ENCODE peak calls at places on chromosome 20, in ten cellular contexts. One of them, this sample, is unnamed. For H3K4me1, the result is how much of the 10 kb centered on the place peaks cover.

GRCh38 chr20:10665027-10665561 is 8.7 kb downstream of the JAG1 start:
- DNase-seq in ascending aorta: no peak
- DNase-seq in uterus: no peak
- DNase-seq in ovary: no peak
- DNase-seq in A549: no peak
- DNase-seq in mucosa of descending colon: no peak
- DNase-seq in left ventricle myocardium inferior: no peak
- DNase-seq in OCI-LY7: no peak
- DNase-seq in cardiac muscle cell: no peak
- DNase-seq in left lung: no peak
- DNase-seq in this sample: peak

GRCh38 chr20:61387204-61387958 is 135.3 kb downstream of the CDH4 start:
- DNase-seq in ascending aorta: no peak
- DNase-seq in left ventricle myocardium inferior: no peak
- DNase-seq in ovary: no peak
- DNase-seq in A549: peak
- DNase-seq in left lung: no peak
- DNase-seq in uterus: no peak
- DNase-seq in mucosa of descending colon: no peak
- DNase-seq in OCI-LY7: no peak
- DNase-seq in cardiac muscle cell: peak
- DNase-seq in this sample: peak

GRCh38 chr20:58179083-58179431 is 49.4 kb downstream of the ANKRD60 start:
- DNase-seq in A549: no peak
- DNase-seq in ascending aorta: no peak
- DNase-seq in uterus: no peak
- DNase-seq in left ventricle myocardium inferior: no peak
- DNase-seq in ovary: no peak
- DNase-seq in cardiac muscle cell: no peak
- DNase-seq in OCI-LY7: no peak
- DNase-seq in mucosa of descending colon: no peak
- DNase-seq in left lung: no peak
- DNase-seq in this sample: no peak

GRCh38 chr20:20820780-20821495 is 108.5 kb upstream of the RALGAPA2 start:
- DNase-seq in cardiac muscle cell: no peak
- DNase-seq in ovary: no peak
- DNase-seq in uterus: no peak
- DNase-seq in A549: no peak
- DNase-seq in mucosa of descending colon: no peak
- DNase-seq in left ventricle myocardium inferior: no peak
- DNase-seq in left lung: no peak
- DNase-seq in ascending aorta: no peak
- DNase-seq in OCI-LY7: no peak
- DNase-seq in this sample: no peak

GRCh38 chr20:3751664-3752385 is 15.7 kb downstream of the ADISSP start:
- DNase-seq in cardiac muscle cell: no peak
- DNase-seq in left lung: peak
- DNase-seq in A549: peak
- DNase-seq in ascending aorta: peak
- DNase-seq in left ventricle myocardium inferior: peak
- DNase-seq in ovary: no peak
- DNase-seq in uterus: no peak
- DNase-seq in mucosa of descending colon: peak
- DNase-seq in OCI-LY7: no peak
- DNase-seq in this sample: no peak

GRCh38 chr20:33229843-33230242 is 6.0 kb upstream of the BPIFA1 start:
- DNase-seq in left ventricle myocardium inferior: no peak
- DNase-seq in mucosa of descending colon: no peak
- DNase-seq in ovary: no peak
- DNase-seq in left lung: no peak
- DNase-seq in ascending aorta: no peak
- DNase-seq in uterus: no peak
- DNase-seq in A549: no peak
- DNase-seq in OCI-LY7: no peak
- DNase-seq in cardiac muscle cell: no peak
- DNase-seq in this sample: no peak

GRCh38 chr20:61582196-61582923 is 330.3 kb downstream of the CDH4 start:
- DNase-seq in uterus: no peak
- DNase-seq in left lung: no peak
- DNase-seq in left ventricle myocardium inferior: no peak
- DNase-seq in ascending aorta: no peak
- DNase-seq in mucosa of descending colon: peak
- DNase-seq in ovary: no peak
- DNase-seq in A549: no peak
- DNase-seq in cardiac muscle cell: no peak
- DNase-seq in OCI-LY7: no peak
- DNase-seq in this sample: no peak

GRCh38 chr20:45969712-45970634 is 2.0 kb downstream of the ZNF335 start:
- DNase-seq in left ventricle myocardium inferior: no peak
- DNase-seq in A549: peak
- DNase-seq in OCI-LY7: peak
- DNase-seq in ovary: peak
- DNase-seq in mucosa of descending colon: no peak
- DNase-seq in uterus: no peak
- DNase-seq in ascending aorta: peak
- DNase-seq in left lung: no peak
- DNase-seq in cardiac muscle cell: peak
- DNase-seq in this sample: peak

GRCh38 chr20:22511943-22512910 is 72.1 kb downstream of the FOXA2 start:
- DNase-seq in uterus: no peak
- DNase-seq in left ventricle myocardium inferior: no peak
- DNase-seq in mucosa of descending colon: peak
- DNase-seq in A549: peak
- DNase-seq in ovary: no peak
- DNase-seq in cardiac muscle cell: peak
- DNase-seq in OCI-LY7: no peak
- DNase-seq in left lung: peak
- DNase-seq in ascending aorta: no peak
- DNase-seq in this sample: peak

GRCh38 chr20:1370548-1371110 is 22.2 kb downstream of the FKBP1A start:
- DNase-seq in OCI-LY7: no peak
- DNase-seq in ovary: no peak
- DNase-seq in left ventricle myocardium inferior: no peak
- DNase-seq in cardiac muscle cell: peak
- DNase-seq in A549: no peak
- DNase-seq in mucosa of descending colon: no peak
- DNase-seq in ascending aorta: no peak
- DNase-seq in uterus: no peak
- DNase-seq in left lung: no peak
- DNase-seq in this sample: no peak

GRCh38 chr20:8424986-8425385 is 292.9 kb downstream of the PLCB1 start:
- DNase-seq in A549: no peak
- DNase-seq in cardiac muscle cell: no peak
- DNase-seq in left ventricle myocardium inferior: no peak
- DNase-seq in ascending aorta: no peak
- DNase-seq in OCI-LY7: no peak
- DNase-seq in uterus: no peak
- DNase-seq in left lung: no peak
- DNase-seq in mucosa of descending colon: no peak
- DNase-seq in ovary: no peak
- DNase-seq in this sample: no peak

DNA sequence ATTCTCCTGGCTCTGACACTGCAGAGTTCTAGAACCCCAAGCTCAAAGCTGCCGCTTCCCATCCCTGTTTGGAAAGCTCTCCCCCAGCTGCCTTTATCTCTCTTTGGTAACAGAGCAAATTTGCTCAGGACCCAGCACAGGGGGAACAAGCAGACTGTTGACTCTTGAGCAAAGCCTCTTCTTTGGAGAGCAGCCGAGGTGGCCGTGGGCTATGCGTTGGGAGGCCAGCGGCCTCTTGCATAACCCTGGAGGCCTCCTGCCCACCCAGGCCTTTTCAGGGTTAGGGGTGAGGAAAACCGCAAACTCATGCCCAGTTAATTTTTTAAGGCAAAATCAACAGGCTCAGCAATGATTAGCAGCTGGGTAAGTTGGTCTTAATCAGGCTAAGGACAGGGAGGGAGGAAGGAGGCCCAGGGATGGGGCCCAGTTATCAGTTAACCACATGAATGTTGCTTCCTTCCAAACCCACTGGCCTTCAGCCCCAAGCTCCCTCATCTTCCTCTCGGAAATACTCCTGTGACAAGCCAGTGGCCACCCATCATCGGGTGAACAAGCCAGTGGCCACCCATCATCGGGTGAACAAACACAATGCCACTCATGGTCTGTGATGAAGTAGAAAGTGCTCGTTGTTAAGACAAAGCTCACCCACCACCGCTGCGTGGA is 39.2 kb downstream of the HNF4A start:
- DNase-seq in A549: peak
- DNase-seq in ovary: peak
- DNase-seq in mucosa of descending colon: no peak
- DNase-seq in left ventricle myocardium inferior: no peak
- DNase-seq in uterus: no peak
- DNase-seq in ascending aorta: no peak
- DNase-seq in cardiac muscle cell: peak
- DNase-seq in left lung: no peak
- DNase-seq in OCI-LY7: no peak
- DNase-seq in this sample: no peak
- H3K4me1 ChIP-seq in A549: half or more
- H3K4me1 ChIP-seq in ovary: under half
- H3K4me1 ChIP-seq in mucosa of descending colon: under half
- H3K4me1 ChIP-seq in left ventricle myocardium inferior: under half
- H3K4me1 ChIP-seq in uterus: under half
- H3K4me1 ChIP-seq in ascending aorta: under half
- H3K4me1 ChIP-seq in cardiac muscle cell: under half
- H3K4me1 ChIP-seq in left lung: under half
- H3K4me1 ChIP-seq in OCI-LY7: under half
- H3K4me1 ChIP-seq in this sample: under half

DNA sequence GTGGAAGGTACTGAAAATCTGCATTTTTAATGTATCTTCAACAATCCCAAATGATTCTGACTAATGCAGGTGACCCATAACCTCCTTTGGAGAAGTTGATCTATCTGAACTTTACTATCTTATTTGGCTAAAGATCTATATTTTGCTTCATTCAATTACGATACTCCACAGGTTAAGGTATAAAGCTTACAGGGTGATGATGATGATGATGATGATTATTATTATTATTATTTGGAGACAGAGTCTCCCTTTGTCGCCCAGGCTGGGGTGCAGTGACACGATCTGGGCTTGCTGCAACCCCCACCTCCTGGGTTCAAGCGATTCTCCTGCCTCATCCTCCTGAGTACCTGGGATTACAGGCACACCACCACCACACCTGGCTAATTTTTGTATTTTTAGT is 13.1 kb downstream of the TOP1 start:
- DNase-seq in uterus: no peak
- DNase-seq in OCI-LY7: no peak
- DNase-seq in cardiac muscle cell: no peak
- DNase-seq in ascending aorta: no peak
- DNase-seq in ovary: no peak
- DNase-seq in left ventricle myocardium inferior: no peak
- DNase-seq in mucosa of descending colon: no peak
- DNase-seq in left lung: no peak
- DNase-seq in A549: no peak
- DNase-seq in this sample: no peak
- H3K4me1 ChIP-seq in uterus: under half
- H3K4me1 ChIP-seq in OCI-LY7: under half
- H3K4me1 ChIP-seq in cardiac muscle cell: under half
- H3K4me1 ChIP-seq in ascending aorta: under half
- H3K4me1 ChIP-seq in ovary: under half
- H3K4me1 ChIP-seq in left ventricle myocardium inferior: half or more
- H3K4me1 ChIP-seq in mucosa of descending colon: under half
- H3K4me1 ChIP-seq in left lung: under half
- H3K4me1 ChIP-seq in A549: under half
- H3K4me1 ChIP-seq in this sample: under half

GRCh38 chr20:50540620-50541605 is 30.7 kb downstream of the PTPN1 start:
- DNase-seq in ascending aorta: peak
- DNase-seq in mucosa of descending colon: no peak
- DNase-seq in ovary: no peak
- DNase-seq in left lung: no peak
- DNase-seq in uterus: no peak
- DNase-seq in cardiac muscle cell: peak
- DNase-seq in OCI-LY7: no peak
- DNase-seq in A549: peak
- DNase-seq in left ventricle myocardium inferior: no peak
- DNase-seq in this sample: no peak

GRCh38 chr20:50536333-50536732 is 26.1 kb downstream of the PTPN1 start:
- DNase-seq in left lung: peak
- DNase-seq in cardiac muscle cell: no peak
- DNase-seq in left ventricle myocardium inferior: no peak
- DNase-seq in ovary: no peak
- DNase-seq in mucosa of descending colon: no peak
- DNase-seq in A549: no peak
- DNase-seq in OCI-LY7: no peak
- DNase-seq in uterus: no peak
- DNase-seq in ascending aorta: no peak
- DNase-seq in this sample: no peak

GRCh38 chr20:50535162-50535561 is 25.0 kb downstream of the PTPN1 start:
- DNase-seq in ascending aorta: no peak
- DNase-seq in ovary: no peak
- DNase-seq in A549: no peak
- DNase-seq in left lung: no peak
- DNase-seq in left ventricle myocardium inferior: no peak
- DNase-seq in mucosa of descending colon: no peak
- DNase-seq in uterus: no peak
- DNase-seq in OCI-LY7: no peak
- DNase-seq in cardiac muscle cell: no peak
- DNase-seq in this sample: no peak

GRCh38 chr20:50537546-50538201 is 27.5 kb downstream of the PTPN1 start:
- DNase-seq in left lung: no peak
- DNase-seq in cardiac muscle cell: no peak
- DNase-seq in mucosa of descending colon: no peak
- DNase-seq in ascending aorta: no peak
- DNase-seq in ovary: no peak
- DNase-seq in A549: no peak
- DNase-seq in OCI-LY7: no peak
- DNase-seq in left ventricle myocardium inferior: no peak
- DNase-seq in uterus: no peak
- DNase-seq in this sample: no peak

DNA sequence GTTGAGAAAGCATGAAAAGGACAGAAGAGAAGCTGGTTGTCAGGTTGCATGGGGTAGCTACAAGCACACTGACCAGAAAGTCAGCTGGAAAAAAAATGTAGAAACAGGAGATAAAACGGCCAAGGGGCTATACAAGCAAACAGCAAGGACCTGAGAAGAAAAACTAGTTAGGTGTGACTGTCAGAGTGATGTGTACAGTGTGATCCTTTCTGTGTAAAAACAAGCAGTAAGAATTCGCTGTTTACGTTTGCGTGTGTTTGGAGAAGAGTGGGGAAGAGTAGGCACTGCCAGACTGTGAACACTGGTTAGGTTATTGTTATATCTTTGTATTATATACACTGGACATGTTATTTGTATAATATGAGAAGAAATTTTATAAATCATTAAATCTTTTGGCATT is 28.1 kb downstream of the PTPN1 start:
- DNase-seq in A549: no peak
- DNase-seq in ascending aorta: no peak
- DNase-seq in uterus: no peak
- DNase-seq in ovary: no peak
- DNase-seq in cardiac muscle cell: no peak
- DNase-seq in mucosa of descending colon: no peak
- DNase-seq in OCI-LY7: no peak
- DNase-seq in left lung: no peak
- DNase-seq in left ventricle myocardium inferior: no peak
- DNase-seq in this sample: peak
- H3K4me1 ChIP-seq in A549: under half
- H3K4me1 ChIP-seq in ascending aorta: under half
- H3K4me1 ChIP-seq in uterus: under half
- H3K4me1 ChIP-seq in ovary: under half
- H3K4me1 ChIP-seq in cardiac muscle cell: under half
- H3K4me1 ChIP-seq in mucosa of descending colon: under half
- H3K4me1 ChIP-seq in OCI-LY7: half or more
- H3K4me1 ChIP-seq in left lung: half or more
- H3K4me1 ChIP-seq in left ventricle myocardium inferior: half or more
- H3K4me1 ChIP-seq in this sample: under half

GRCh38 chr20:63055575-63056235 is 48.9 kb upstream of the BHLHE23 start:
- DNase-seq in OCI-LY7: no peak
- DNase-seq in cardiac muscle cell: no peak
- DNase-seq in A549: no peak
- DNase-seq in mucosa of descending colon: peak
- DNase-seq in ascending aorta: peak
- DNase-seq in uterus: no peak
- DNase-seq in ovary: no peak
- DNase-seq in left ventricle myocardium inferior: peak
- DNase-seq in left lung: peak
- DNase-seq in this sample: no peak
- H3K4me1 ChIP-seq in OCI-LY7: under half
- H3K4me1 ChIP-seq in cardiac muscle cell: under half
- H3K4me1 ChIP-seq in A549: under half
- H3K4me1 ChIP-seq in mucosa of descending colon: under half
- H3K4me1 ChIP-seq in ascending aorta: under half
- H3K4me1 ChIP-seq in uterus: under half
- H3K4me1 ChIP-seq in ovary: under half
- H3K4me1 ChIP-seq in left ventricle myocardium inferior: under half
- H3K4me1 ChIP-seq in left lung: under half
- H3K4me1 ChIP-seq in this sample: under half